ENCODE peak calls at places on chromosomes 11 and 22, in seven cellular contexts. C is retinal pigment epithelial cell, L is breast epithelium, Y is stomach, O is fibroblast of mammary gland, K is right atrium auricular region, B is A549. X is an unnamed sample.

GRCh38 chr11:27563201-27563600 is 56.6 kb upstream of the LIN7C start:
- DNase-seq in L (no peak), O (peak), B (no peak), K (no peak), C (no peak), Y (no peak), X (no peak)

GRCh38 chr11:65639623-65640482 is 2.0 kb downstream of the SIPA1 start:
- DNase-seq in O (no peak), B (no peak), L (no peak), C (no peak), Y (no peak), K (no peak), X (no peak)

GRCh38 chr11:111456086-111456858 is 55.9 kb downstream of the BTG4 start:
- DNase-seq in C (no peak), Y (no peak), B (no peak), O (no peak), L (no peak), K (no peak), X (no peak)

GRCh38 chr22:17130199-17130598 is 9.0 kb upstream of the TMEM121B start:
- DNase-seq in K (no peak), Y (no peak), L (no peak), O (peak), C (no peak), B (no peak), X (no peak)

GRCh38 chr11:105723269-105723668 is 113.4 kb downstream of the GRIA4 start:
- DNase-seq in B (no peak), Y (no peak), C (no peak), K (no peak), O (no peak), L (no peak), X (no peak)

GRCh38 chr11:119624102-119624615 is 104.8 kb downstream of the NECTIN1 start:
- DNase-seq in B (peak), O (no peak), L (no peak), C (no peak), Y (no peak), K (no peak), X (peak)

GRCh38 chr11:95767498-95767897 is 22.1 kb downstream of the FAM76B start:
- DNase-seq in Y (no peak), O (peak), L (no peak), C (no peak), B (no peak), K (no peak), X (no peak)

GRCh38 chr22:36191106-36191836 is 10.3 kb downstream of the APOL4 start:
- DNase-seq in B (no peak), Y (no peak), C (no peak), L (no peak), O (peak), K (peak), X (no peak)

GRCh38 chr11:96019810-96020747 is 96.2 kb upstream of the MTMR2 start:
- DNase-seq in O (no peak), Y (no peak), C (no peak), L (no peak), K (no peak), B (no peak), X (no peak)

GRCh38 chr11:84408946-84409411 is 1122.8 kb upstream of the CCDC90B start:
- DNase-seq in Y (no peak), K (no peak), C (no peak), O (peak), L (no peak), B (no peak), X (no peak)

DNA sequence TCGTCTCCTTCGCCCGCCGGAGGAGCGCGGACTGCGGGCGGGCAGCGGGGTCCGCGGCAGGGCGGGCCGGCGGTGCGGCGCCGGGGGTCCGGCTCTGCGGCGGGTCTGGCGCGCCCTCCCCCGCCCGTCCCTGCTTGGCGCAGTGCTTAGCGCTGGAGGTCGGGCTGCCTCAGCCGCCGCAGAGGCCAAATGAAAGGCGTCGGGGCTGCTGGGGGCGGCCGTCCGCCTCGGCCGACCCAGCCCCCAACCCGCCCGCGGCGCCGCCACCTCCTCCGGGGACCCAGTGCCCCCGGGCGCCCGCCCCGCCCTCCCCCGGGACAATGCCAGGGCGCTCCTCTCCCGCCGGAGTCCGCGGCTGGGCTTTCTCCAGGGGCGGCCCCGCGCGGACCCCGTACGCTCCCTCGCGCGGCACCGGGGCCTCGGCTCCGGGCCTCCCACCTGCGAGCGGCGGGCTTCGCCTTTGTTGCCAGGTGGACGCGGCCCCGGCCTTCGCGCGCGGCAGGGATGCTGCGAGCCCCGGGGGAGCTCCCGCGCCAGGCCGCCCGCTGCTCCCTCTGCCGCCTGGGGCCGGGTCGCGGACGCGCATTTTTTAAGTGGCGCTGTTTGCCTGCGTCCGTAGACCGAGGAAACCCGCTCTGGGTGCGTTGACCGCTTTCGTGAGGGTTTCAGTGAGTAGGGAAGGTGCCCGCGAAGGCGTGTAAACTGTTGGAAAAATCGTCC is 575 bp downstream of the APLP2 start:
- DNase-seq in B (peak), L (peak), O (no peak), C (no peak), Y (peak), K (no peak), X (peak)
- TF ChIP-seq CTCF in B (no peak), L (no peak), O (no peak), C (peak), Y (no peak), K (no peak), X (no peak)

DNA sequence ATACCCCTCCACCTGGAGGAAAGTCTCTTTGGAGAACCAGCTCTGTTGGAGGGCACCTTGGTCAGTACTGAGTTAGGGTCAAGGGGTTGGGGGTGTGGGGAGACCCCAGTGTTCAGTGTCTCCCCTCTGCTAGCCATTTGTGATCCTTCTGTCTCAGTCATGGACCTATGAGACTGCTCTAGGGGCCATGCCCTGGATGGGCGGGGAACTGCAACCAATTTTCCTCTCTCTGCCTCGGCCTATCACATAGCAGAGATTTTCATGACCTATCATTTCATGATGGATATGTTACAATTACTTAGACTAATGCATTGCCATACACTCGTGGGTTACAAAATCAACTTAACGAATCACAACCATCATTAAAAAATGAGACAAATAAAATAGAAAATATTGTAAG is 7.4 kb downstream of the OTOG start:
- DNase-seq in C (no peak), K (no peak), B (no peak), O (no peak), L (no peak), Y (no peak), X (no peak)
- TF ChIP-seq CTCF in C (no peak), K (no peak), B (no peak), O (no peak), L (no peak), Y (no peak), X (no peak)

GRCh38 chr11:3140291-3140603 is 24.9 kb downstream of the OSBPL5 start:
- DNase-seq in Y (no peak), B (no peak), L (no peak), K (no peak), C (no peak), O (no peak), X (no peak)
- TF ChIP-seq CTCF in Y (no peak), B (no peak), L (no peak), K (no peak), C (no peak), O (no peak), X (no peak)

DNA sequence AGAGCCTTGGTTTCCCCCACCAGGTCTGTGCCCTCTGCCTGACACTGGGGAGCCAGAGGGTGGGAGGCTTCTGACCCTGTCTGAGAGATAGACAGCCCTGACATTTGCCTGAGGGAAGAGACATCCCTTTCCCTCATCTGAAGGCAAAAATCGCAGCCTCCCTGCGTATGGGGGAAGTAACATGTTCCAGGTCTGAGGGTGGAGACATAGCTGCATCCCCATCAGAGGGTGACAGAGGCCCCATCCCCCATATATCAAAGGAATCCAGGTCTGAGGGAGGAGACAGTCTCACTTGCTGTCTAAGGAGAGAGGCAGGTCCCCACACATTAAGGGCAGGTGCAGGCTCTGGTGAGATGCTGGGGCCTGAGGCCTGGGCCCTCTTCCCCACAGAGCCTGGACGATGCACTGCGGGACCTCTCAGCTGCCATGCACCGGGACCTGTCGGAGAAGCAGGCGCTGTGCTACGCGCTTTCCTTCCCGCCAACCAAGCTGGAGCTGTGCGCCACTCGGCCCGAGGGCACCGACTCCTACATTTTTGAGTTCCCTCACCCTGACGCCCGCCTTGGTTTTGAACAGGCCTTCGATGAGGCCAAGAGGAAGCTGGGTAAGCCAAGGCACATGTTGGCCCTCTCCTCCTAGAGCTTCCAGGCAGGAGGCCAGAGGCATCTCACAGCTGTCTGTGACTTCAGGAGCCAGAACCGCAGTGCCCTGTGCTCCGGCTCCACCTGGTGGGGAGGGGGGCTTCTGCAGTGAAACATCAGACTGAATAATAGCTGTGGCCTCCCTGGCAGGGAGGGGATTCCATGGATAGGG is 16.1 kb upstream of the RELT start:
- DNase-seq in L (no peak), C (no peak), O (peak), K (no peak), Y (no peak), B (peak), X (peak)
- TF ChIP-seq CTCF in L (no peak), C (peak), O (peak), K (no peak), Y (no peak), B (peak), X (no peak)

GRCh38 chr11:10480026-10480425 is 25.0 kb downstream of the AMPD3 start:
- DNase-seq in Y (no peak), B (no peak), C (no peak), K (no peak), O (no peak), L (peak), X (no peak)
- TF ChIP-seq CTCF in Y (no peak), B (no peak), C (no peak), K (no peak), O (no peak), L (no peak), X (no peak)

GRCh38 chr22:42070517-42071422 is at the start of gene NAGA:
- DNase-seq in O (peak), Y (peak), K (peak), L (peak), B (peak), C (peak), X (peak)
- TF ChIP-seq CTCF in O (no peak), Y (no peak), K (no peak), L (no peak), B (no peak), C (no peak), X (no peak)

GRCh38 chr11:103528596-103528995 is 419.4 kb downstream of the DYNC2H1 start:
- DNase-seq in K (no peak), O (peak), L (no peak), Y (no peak), B (no peak), C (no peak), X (no peak)

GRCh38 chr11:103530257-103530656 is 421.0 kb downstream of the DYNC2H1 start:
- DNase-seq in Y (no peak), B (no peak), L (no peak), C (no peak), K (no peak), O (peak), X (no peak)

GRCh38 chr11:103529217-103529684 is 420.0 kb downstream of the DYNC2H1 start:
- DNase-seq in C (no peak), Y (no peak), B (peak), O (peak), L (no peak), K (no peak), X (peak)

GRCh38 chr11:103528046-103528445 is 418.8 kb downstream of the DYNC2H1 start:
- DNase-seq in Y (no peak), B (no peak), O (peak), K (no peak), C (no peak), L (no peak), X (no peak)

DNA sequence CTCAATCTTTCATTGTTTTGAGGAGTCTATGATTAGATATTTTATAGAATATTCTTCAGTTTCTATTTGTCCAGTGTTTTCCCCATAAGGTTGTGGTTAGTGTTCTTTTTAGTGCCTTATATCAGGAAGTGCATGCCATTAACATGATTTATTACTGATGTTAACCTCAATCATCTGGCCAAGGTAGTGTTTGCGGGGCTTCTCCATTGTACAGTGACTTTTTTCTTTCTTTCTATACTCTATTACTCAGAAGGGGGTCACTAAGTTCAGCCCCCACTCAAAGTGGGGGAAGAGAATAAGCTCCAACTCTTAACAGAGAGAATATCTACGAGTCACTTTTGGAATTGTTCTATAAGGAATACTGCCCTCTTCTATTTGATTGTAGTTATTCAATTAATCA is 415.8 kb downstream of the DYNC2H1 start:
- DNase-seq in C (no peak), O (peak), L (no peak), Y (no peak), K (no peak), B (no peak), X (peak)
- TF ChIP-seq CTCF in C (no peak), O (no peak), L (no peak), Y (no peak), K (no peak), B (no peak), X (no peak)

GRCh38 chr11:12767577-12767976 is 93.4 kb downstream of the TEAD1 start:
- DNase-seq in B (no peak), O (no peak), L (no peak), K (no peak), Y (no peak), C (no peak), X (no peak)
- TF ChIP-seq CTCF in B (no peak), O (no peak), L (no peak), K (no peak), Y (no peak), C (no peak), X (no peak)

X was measured in RWPE1.